ENCODE peak calls at places on chromosomes 12 and 14, in seven cellular contexts. F is NB4, L is esophagus squamous epithelium, T is GM12891, I is body of pancreas, Y is ovary, P is lower leg skin. S is an unnamed sample.

GRCh38 chr12:6089041-6089823 is 35.2 kb downstream of the VWF start:
- DNase-seq in L (no peak), Y (no peak), T (no peak), F (peak), I (peak), P (peak), S (peak)

GRCh38 chr12:86117711-86118110 is 138.5 kb downstream of the MGAT4C start:
- DNase-seq in T (no peak), F (no peak), L (no peak), I (no peak), P (no peak), Y (no peak), S (no peak)

GRCh38 chr12:108696111-108696995 is 35.0 kb downstream of the CORO1C start:
- DNase-seq in T (no peak), P (no peak), I (no peak), Y (no peak), L (no peak), F (peak), S (peak)

GRCh38 chr12:113591480-113591971 is 119.9 kb upstream of the LHX5 start:
- DNase-seq in P (no peak), I (no peak), F (no peak), Y (no peak), L (no peak), T (peak), S (no peak)

GRCh38 chr12:16523570-16524331 is 82.2 kb downstream of the LMO3 start:
- DNase-seq in F (no peak), I (no peak), P (no peak), Y (no peak), T (no peak), L (no peak), S (no peak)

GRCh38 chr14:76352639-76353281 is 23.2 kb upstream of the ESRRB start:
- DNase-seq in F (peak), Y (peak), T (peak), L (no peak), P (no peak), I (peak), S (peak)

GRCh38 chr12:6735448-6736191 is 11.8 kb downstream of the COPS7A start:
- DNase-seq in L (no peak), F (peak), T (peak), I (peak), Y (peak), P (peak), S (peak)

GRCh38 chr14:92967346-92967926 is 44.5 kb downstream of the CHGA start:
- DNase-seq in Y (no peak), F (no peak), I (no peak), T (no peak), L (no peak), P (no peak), S (no peak)

GRCh38 chr12:67633708-67634107 is 14.8 kb upstream of the DYRK2 start:
- DNase-seq in P (no peak), L (no peak), F (peak), T (no peak), I (peak), Y (no peak), S (no peak)

GRCh38 chr14:100106260-100106659 is 41.0 kb downstream of the EVL start:
- DNase-seq in T (no peak), I (no peak), Y (peak), F (no peak), P (peak), L (no peak), S (no peak)

GRCh38 chr14:65303902-65304222 is 108.7 kb upstream of the FUT8 start:
- DNase-seq in P (no peak), T (no peak), F (no peak), L (no peak), I (no peak), Y (no peak), S (no peak)

GRCh38 chr14:68468437-68469207 is 324.2 kb downstream of the ZFP36L1 start:
- DNase-seq in T (no peak), Y (no peak), F (no peak), I (no peak), P (no peak), L (no peak), S (no peak)

GRCh38 chr14:71638523-71639196 is 293.6 kb upstream of the RGS6 start:
- DNase-seq in P (no peak), L (no peak), I (no peak), Y (no peak), F (no peak), T (no peak), S (no peak)

GRCh38 chr12:10194160-10194559 is 15.3 kb downstream of the TMEM52B start:
- DNase-seq in Y (no peak), L (no peak), I (no peak), P (no peak), F (no peak), T (no peak), S (no peak)

GRCh38 chr12:103880299-103881142 is 39.5 kb upstream of the NT5DC3 start:
- DNase-seq in P (no peak), L (no peak), T (no peak), Y (no peak), F (no peak), I (no peak), S (no peak)

GRCh38 chr14:59918824-59919581 is 941 bp upstream of the LRRC9 start:
- DNase-seq in Y (no peak), F (peak), P (no peak), L (no peak), I (peak), T (no peak), S (peak)

GRCh38 chr14:95527392-95528002 is 7.4 kb upstream of the GLRX5 start:
- DNase-seq in P (peak), F (peak), I (peak), L (no peak), Y (no peak), T (no peak), S (no peak)

GRCh38 chr14:23482814-23483128 is 13.3 kb downstream of the NGDN start:
- DNase-seq in I (no peak), L (no peak), T (no peak), P (no peak), F (no peak), Y (no peak), S (no peak)

GRCh38 chr12:85617307-85618091 is 218.7 kb downstream of the RASSF9 start:
- DNase-seq in T (no peak), F (no peak), P (no peak), L (no peak), I (no peak), Y (no peak), S (no peak)

GRCh38 chr12:89135976-89136634 is 216.2 kb downstream of the DUSP6 start:
- DNase-seq in P (no peak), F (peak), Y (no peak), I (no peak), T (no peak), L (no peak), S (no peak)

GRCh38 chr12:127046467-127046866 is 1220.5 kb upstream of the TMEM132C start:
- DNase-seq in F (no peak), T (no peak), L (no peak), Y (no peak), P (no peak), I (no peak), S (no peak)

GRCh38 chr14:69819607-69820006 is 22.6 kb upstream of the SLC10A1 start:
- DNase-seq in P (peak), I (no peak), F (no peak), L (no peak), Y (no peak), T (no peak), S (no peak)

GRCh38 chr14:69820991-69821390 is 23.9 kb upstream of the SLC10A1 start:
- DNase-seq in P (no peak), T (no peak), I (no peak), L (no peak), F (no peak), Y (no peak), S (no peak)

GRCh38 chr14:69816216-69816615 is 19.2 kb upstream of the SLC10A1 start:
- DNase-seq in P (no peak), L (no peak), I (no peak), F (no peak), T (no peak), Y (no peak), S (no peak)

GRCh38 chr14:69815556-69815955 is 18.5 kb upstream of the SLC10A1 start:
- DNase-seq in L (no peak), I (no peak), T (no peak), P (peak), Y (no peak), F (no peak), S (no peak)

DNA sequence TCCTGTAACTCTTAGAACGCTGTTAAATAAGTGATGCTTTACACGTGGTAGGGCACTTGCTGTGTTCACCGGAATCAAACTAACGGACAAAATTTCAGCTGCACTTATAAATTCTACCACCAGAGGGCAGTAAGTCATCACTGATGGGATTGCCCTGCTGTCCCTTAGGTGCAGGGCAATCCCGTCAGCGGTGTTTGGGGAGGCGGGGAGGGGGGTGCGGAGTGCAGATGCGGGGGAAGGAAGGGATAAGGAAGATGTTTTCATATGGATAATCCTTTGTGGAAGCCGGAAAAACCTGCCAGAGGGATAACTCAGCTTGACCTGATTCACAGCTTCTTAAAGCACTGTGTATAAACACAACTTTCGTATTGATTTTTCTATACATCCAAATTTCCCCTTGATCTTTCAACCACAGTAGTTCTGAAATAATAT is 21.7 kb upstream of the SLC10A1 start:
- DNase-seq in Y (peak), F (peak), I (peak), P (peak), L (peak), T (peak), S (peak)
- TF ChIP-seq POLR2A in Y (no peak), F (no peak), I (no peak), P (no peak), L (no peak), T (no peak), S (no peak)

DNA sequence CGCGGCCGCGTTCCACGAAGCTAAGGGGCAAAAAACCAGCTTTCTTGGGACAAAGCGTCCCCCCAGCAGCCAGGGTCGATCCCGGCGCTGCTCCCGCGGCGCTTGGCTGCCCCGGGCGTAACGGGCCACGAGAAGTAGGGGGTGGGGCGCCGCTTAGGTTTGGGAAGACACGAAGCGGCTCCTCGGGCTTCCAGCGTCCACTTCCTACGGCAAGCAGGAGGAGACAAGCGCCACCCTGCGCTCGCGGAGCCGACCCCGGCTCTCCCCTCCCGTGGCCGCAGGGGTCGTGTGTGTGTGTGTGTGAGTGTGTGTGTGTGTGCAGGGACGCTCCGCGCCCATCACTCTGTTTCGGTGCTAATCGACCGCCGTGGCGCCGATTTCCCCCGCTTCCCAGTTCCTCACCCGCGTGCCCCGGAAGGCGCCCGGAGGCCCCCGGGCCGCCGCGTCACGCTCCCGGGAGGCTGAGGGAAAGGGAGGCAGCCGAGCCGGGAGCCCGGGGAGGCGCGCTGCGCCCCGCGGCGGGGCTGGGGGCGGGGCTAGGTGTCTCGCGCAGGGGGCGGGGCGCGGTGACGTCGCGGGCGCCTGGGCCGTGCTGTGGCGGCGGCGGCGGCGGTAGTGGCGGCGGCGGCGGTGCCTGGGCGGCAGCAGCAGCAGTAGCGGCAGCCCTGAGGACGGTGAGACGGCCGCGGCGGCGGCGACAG is at the start of gene ERC1:
- DNase-seq in P (peak), I (peak), Y (peak), T (peak), F (peak), L (peak), S (peak)
- TF ChIP-seq POLR2A in P (no peak), I (peak), Y (peak), T (no peak), F (peak), L (peak), S (peak)

GRCh38 chr12:25249951-25250738 is 584 bp downstream of the KRAS start:
- DNase-seq in P (peak), F (peak), I (peak), T (peak), Y (peak), L (no peak), S (peak)
- TF ChIP-seq POLR2A in P (no peak), F (no peak), I (no peak), T (no peak), Y (no peak), L (no peak), S (no peak)

GRCh38 chr12:752673-753400 is 458 bp downstream of the WNK1 start:
- DNase-seq in L (no peak), I (peak), Y (peak), T (no peak), P (peak), F (peak), S (peak)
- TF ChIP-seq POLR2A in L (peak), I (no peak), Y (no peak), T (no peak), P (no peak), F (no peak), S (peak)

S was measured in prostate gland.